ENCODE peak calls at places on chromosomes 16 and 17, in seven cellular contexts. D, O, A, V, F, K and Q are unnamed samples. For H3K4me1, the result is how much of the 10 kb centered on the place peaks cover.

GRCh38 chr17:70603226-70603625 is 433.9 kb downstream of the KCNJ2 start:
- DNase-seq in D (no peak), O (no peak), A (no peak), V (no peak), F (no peak), K (no peak), Q (no peak)

GRCh38 chr16:56424404-56424765 is 960 bp downstream of the AMFR start:
- DNase-seq in D (no peak), O (no peak), A (no peak), V (peak), F (no peak), K (peak), Q (no peak)

GRCh38 chr17:55704412-55704811 is 18.3 kb downstream of the TMEM100 start:
- DNase-seq in D (no peak), O (no peak), A (no peak), V (no peak), F (no peak), K (peak), Q (no peak)

GRCh38 chr17:30519166-30519565 is 42.0 kb downstream of the GOSR1 start:
- DNase-seq in D (no peak), O (no peak), A (no peak), V (no peak), F (no peak), K (no peak), Q (no peak)

GRCh38 chr17:49546546-49547535 is 28.8 kb upstream of the NXPH3 start:
- DNase-seq in D (no peak), O (no peak), A (peak), V (no peak), F (no peak), K (no peak), Q (no peak)

GRCh38 chr16:85928411-85928820 is 29.5 kb downstream of the IRF8 start:
- DNase-seq in D (peak), O (no peak), A (no peak), V (no peak), F (no peak), K (peak), Q (peak)

GRCh38 chr17:38536661-38537060 is 69.1 kb downstream of the SRCIN1 start:
- DNase-seq in D (no peak), O (no peak), A (no peak), V (peak), F (no peak), K (no peak), Q (no peak)

GRCh38 chr17:75093543-75094158 is 5.9 kb downstream of the SLC16A5 start:
- DNase-seq in D (no peak), O (no peak), A (no peak), V (no peak), F (no peak), K (no peak), Q (peak)

GRCh38 chr17:35795871-35796265 is 427 bp upstream of the MMP28 start:
- DNase-seq in D (no peak), O (no peak), A (no peak), V (no peak), F (no peak), K (no peak), Q (no peak)

GRCh38 chr17:37676115-37676925 is 33.1 kb upstream of the DDX52 start:
- DNase-seq in D (peak), O (no peak), A (no peak), V (no peak), F (no peak), K (peak), Q (no peak)

GRCh38 chr16:15966420-15967222 is 17.2 kb downstream of the ABCC1 start:
- DNase-seq in D (peak), O (no peak), A (no peak), V (peak), F (no peak), K (peak), Q (peak)

GRCh38 chr16:28312327-28312726 is 20.0 kb downstream of the SBK1 start:
- DNase-seq in D (no peak), O (no peak), A (no peak), V (no peak), F (no peak), K (no peak), Q (no peak)

GRCh38 chr16:28310796-28311195 is 18.5 kb downstream of the SBK1 start:
- DNase-seq in D (no peak), O (no peak), A (no peak), V (no peak), F (no peak), K (no peak), Q (no peak)

GRCh38 chr16:28311913-28312312 is 19.6 kb downstream of the SBK1 start:
- DNase-seq in D (no peak), O (no peak), A (no peak), V (no peak), F (no peak), K (no peak), Q (no peak)

GRCh38 chr16:28309811-28310311 is 17.5 kb downstream of the SBK1 start:
- DNase-seq in D (no peak), O (no peak), A (no peak), V (no peak), F (no peak), K (no peak), Q (no peak)

DNA sequence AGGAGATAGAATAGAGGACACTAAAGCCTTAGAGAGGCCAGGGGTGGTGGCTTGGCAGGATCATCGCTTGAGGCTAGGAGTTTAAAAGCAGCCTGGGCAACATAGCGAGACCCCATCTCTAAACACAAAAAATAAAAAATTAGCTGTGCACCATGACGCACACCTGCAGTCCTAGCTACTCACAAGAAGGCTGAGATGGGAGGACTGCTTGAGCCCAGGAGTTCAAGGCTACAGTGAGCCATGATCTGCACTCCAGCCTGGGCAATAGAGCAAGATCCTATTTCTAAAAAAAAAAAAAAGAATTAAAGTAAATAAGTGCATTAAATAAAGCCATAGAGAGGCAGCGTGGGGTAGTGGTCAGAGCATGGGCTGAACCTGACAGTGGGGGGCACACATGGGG is 19.1 kb downstream of the SBK1 start:
- DNase-seq in D (no peak), O (no peak), A (no peak), V (no peak), F (no peak), K (no peak), Q (no peak)
- H3K4me1 ChIP-seq in D (under half), O (under half), A (under half), V (under half), F (under half), K (under half), Q (under half)

GRCh38 chr17:63139356-63139755 is 173.3 kb downstream of the TANC2 start:
- DNase-seq in D (no peak), O (no peak), A (no peak), V (no peak), F (no peak), K (no peak), Q (no peak)
- H2AK5ac ChIP-seq in D (no peak), O (no peak), A (no peak), V (no peak), F (no peak), K (no peak), Q (no peak)

GRCh38 chr17:43016216-43016615 is 6.0 kb downstream of the VAT1 start:
- DNase-seq in D (no peak), O (no peak), A (no peak), V (no peak), F (no peak), K (no peak), Q (no peak)
- H3K4me1 ChIP-seq in D (under half), O (under half), A (under half), V (under half), F (under half), K (under half), Q (under half)

DNA sequence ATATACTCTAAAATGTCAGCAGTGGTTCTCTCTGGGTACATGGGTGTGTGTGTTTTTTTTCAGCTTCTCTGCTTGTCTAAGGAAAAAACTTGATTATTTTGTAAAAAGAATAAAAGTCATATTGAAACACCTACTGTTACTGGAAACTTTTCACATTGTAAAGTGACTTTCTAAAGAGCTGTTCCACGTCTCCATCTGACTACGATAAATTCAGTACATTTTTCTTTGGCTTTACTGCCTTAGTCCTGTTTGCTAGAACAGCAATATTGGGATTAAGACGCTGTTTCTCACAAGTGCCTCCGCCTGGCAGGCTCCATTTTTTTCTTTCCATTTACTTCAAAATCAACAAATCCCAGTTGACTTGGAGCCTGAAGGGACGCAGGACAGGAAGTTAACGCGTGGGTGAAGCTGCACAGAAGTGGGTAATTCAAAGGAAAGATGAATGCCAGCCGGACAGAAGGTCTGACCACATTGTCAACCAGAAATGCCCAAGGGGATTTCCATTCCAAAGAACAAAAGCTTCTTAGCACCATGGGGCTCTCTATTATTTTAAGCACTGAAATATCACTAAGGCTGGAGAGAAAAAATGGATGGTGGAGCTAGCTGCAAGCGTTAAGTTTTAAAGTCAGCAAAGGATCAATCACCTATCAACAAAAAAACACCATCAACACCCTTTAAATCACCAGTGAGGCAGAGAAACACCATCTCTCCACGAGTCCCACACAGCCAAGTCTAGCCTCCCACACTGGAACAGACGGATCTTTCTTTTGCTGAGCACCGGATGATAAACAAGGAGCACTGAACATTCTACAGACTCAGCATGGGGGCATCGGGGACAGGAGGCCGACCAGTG is 8.4 kb downstream of the GLOD4 start:
- DNase-seq in D (no peak), O (peak), A (no peak), V (no peak), F (no peak), K (no peak), Q (no peak)
- H2AK5ac ChIP-seq in D (no peak), O (no peak), A (no peak), V (no peak), F (no peak), K (no peak), Q (no peak)

DNA sequence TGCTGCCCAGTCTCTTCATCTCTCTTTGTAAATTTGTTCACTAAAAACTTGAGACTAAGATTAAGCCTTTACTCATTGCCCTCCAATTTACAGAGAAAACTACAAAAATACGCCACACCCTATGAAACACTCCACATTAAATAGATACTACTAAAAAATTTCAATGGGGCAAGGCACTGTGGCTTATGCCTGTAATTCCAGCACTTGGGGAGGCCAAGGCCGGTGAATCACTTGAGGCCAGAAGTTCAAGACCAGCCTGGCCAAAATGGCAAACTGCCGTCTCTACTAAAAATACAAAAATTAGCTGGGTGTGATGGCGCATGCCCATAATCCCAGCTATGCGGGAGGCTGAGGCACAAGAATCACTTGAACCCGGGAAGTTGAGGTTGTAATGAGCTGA is 3.8 kb downstream of the UBE2O start:
- DNase-seq in D (no peak), O (no peak), A (no peak), V (no peak), F (no peak), K (no peak), Q (no peak)
- H3K4me1 ChIP-seq in D (under half), O (under half), A (under half), V (under half), F (under half), K (under half), Q (under half)